ENCODE peak calls at places on chromosomes 5 and 9, in ten cellular contexts. One of them, this sample, is unnamed.

GRCh38 chr9:13139641-13140171 is 139.8 kb downstream of the MPDZ start:
- DNase-seq in colonic mucosa: no peak
- DNase-seq in amniotic epithelial cell: peak; percentile 90
- DNase-seq in frontal cortex: no peak
- DNase-seq in stimulated activated CD4-positive, alpha-beta T cell treated with anti-CD3 and anti-CD28 coated beads, TNF-alpha, amount 100 ng/mL, for 4 hours: no peak
- DNase-seq in C1 segment of cervical spinal cord: peak; percentile 26
- DNase-seq in left lung: no peak
- DNase-seq in RWPE1: peak; percentile 27
- DNase-seq in activated gamma-delta T cell treated with Interleukin-2 at 50 U/mL for 16 hours: no peak
- DNase-seq in body of pancreas: no peak
- DNase-seq in this sample: peak; percentile 95

GRCh38 chr5:56698463-56699381 is 116.6 kb upstream of the MAP3K1 start:
- DNase-seq in colonic mucosa: no peak
- DNase-seq in amniotic epithelial cell: no peak
- DNase-seq in frontal cortex: no peak
- DNase-seq in stimulated activated CD4-positive, alpha-beta T cell treated with anti-CD3 and anti-CD28 coated beads, TNF-alpha, amount 100 ng/mL, for 4 hours: no peak
- DNase-seq in C1 segment of cervical spinal cord: no peak
- DNase-seq in left lung: no peak
- DNase-seq in RWPE1: no peak
- DNase-seq in activated gamma-delta T cell treated with Interleukin-2 at 50 U/mL for 16 hours: no peak
- DNase-seq in body of pancreas: no peak
- DNase-seq in this sample: peak; percentile 57

GRCh38 chr9:75890541-75891276 is at the start of gene PCSK5:
- DNase-seq in colonic mucosa: peak; percentile 96
- DNase-seq in amniotic epithelial cell: peak; percentile 94
- DNase-seq in frontal cortex: peak; percentile 87
- DNase-seq in stimulated activated CD4-positive, alpha-beta T cell treated with anti-CD3 and anti-CD28 coated beads, TNF-alpha, amount 100 ng/mL, for 4 hours: peak; percentile 64
- DNase-seq in C1 segment of cervical spinal cord: peak; percentile 85
- DNase-seq in left lung: peak; percentile 94
- DNase-seq in RWPE1: peak; percentile 89
- DNase-seq in activated gamma-delta T cell treated with Interleukin-2 at 50 U/mL for 16 hours: peak; percentile 71
- DNase-seq in body of pancreas: peak; percentile 90
- DNase-seq in this sample: peak; percentile 97

GRCh38 chr9:19161257-19162025 is 34.1 kb upstream of the PLIN2 start:
- DNase-seq in colonic mucosa: peak; percentile 67
- DNase-seq in amniotic epithelial cell: peak; percentile 100
- DNase-seq in frontal cortex: no peak
- DNase-seq in stimulated activated CD4-positive, alpha-beta T cell treated with anti-CD3 and anti-CD28 coated beads, TNF-alpha, amount 100 ng/mL, for 4 hours: peak; percentile 10
- DNase-seq in C1 segment of cervical spinal cord: no peak
- DNase-seq in left lung: no peak
- DNase-seq in RWPE1: peak; percentile 79
- DNase-seq in activated gamma-delta T cell treated with Interleukin-2 at 50 U/mL for 16 hours: peak; percentile 33
- DNase-seq in body of pancreas: no peak
- DNase-seq in this sample: peak; percentile 99

GRCh38 chr5:122498163-122498562 is 186.1 kb downstream of the SNCAIP start:
- DNase-seq in colonic mucosa: no peak
- DNase-seq in amniotic epithelial cell: no peak
- DNase-seq in frontal cortex: peak; percentile 14
- DNase-seq in stimulated activated CD4-positive, alpha-beta T cell treated with anti-CD3 and anti-CD28 coated beads, TNF-alpha, amount 100 ng/mL, for 4 hours: no peak
- DNase-seq in C1 segment of cervical spinal cord: no peak
- DNase-seq in left lung: no peak
- DNase-seq in RWPE1: no peak
- DNase-seq in activated gamma-delta T cell treated with Interleukin-2 at 50 U/mL for 16 hours: no peak
- DNase-seq in body of pancreas: no peak
- DNase-seq in this sample: peak; percentile 22

GRCh38 chr9:127388037-127388855 is 8.7 kb upstream of the SLC2A8 start:
- DNase-seq in colonic mucosa: peak; percentile 80
- DNase-seq in amniotic epithelial cell: peak; percentile 99
- DNase-seq in frontal cortex: no peak
- DNase-seq in stimulated activated CD4-positive, alpha-beta T cell treated with anti-CD3 and anti-CD28 coated beads, TNF-alpha, amount 100 ng/mL, for 4 hours: peak; percentile 78
- DNase-seq in C1 segment of cervical spinal cord: no peak
- DNase-seq in left lung: no peak
- DNase-seq in RWPE1: peak; percentile 97
- DNase-seq in activated gamma-delta T cell treated with Interleukin-2 at 50 U/mL for 16 hours: peak; percentile 82
- DNase-seq in body of pancreas: no peak
- DNase-seq in this sample: peak; percentile 99

GRCh38 chr9:135241381-135242380 is 154.2 kb downstream of the OLFM1 start:
- DNase-seq in colonic mucosa: no peak
- DNase-seq in amniotic epithelial cell: no peak
- DNase-seq in frontal cortex: no peak
- DNase-seq in stimulated activated CD4-positive, alpha-beta T cell treated with anti-CD3 and anti-CD28 coated beads, TNF-alpha, amount 100 ng/mL, for 4 hours: no peak
- DNase-seq in C1 segment of cervical spinal cord: no peak
- DNase-seq in left lung: peak; percentile 53
- DNase-seq in RWPE1: peak; percentile 65
- DNase-seq in activated gamma-delta T cell treated with Interleukin-2 at 50 U/mL for 16 hours: no peak
- DNase-seq in body of pancreas: no peak
- DNase-seq in this sample: no peak

GRCh38 chr9:73577867-73578266 is 426.2 kb downstream of the ANXA1 start:
- DNase-seq in colonic mucosa: no peak
- DNase-seq in amniotic epithelial cell: peak; percentile 76
- DNase-seq in frontal cortex: no peak
- DNase-seq in stimulated activated CD4-positive, alpha-beta T cell treated with anti-CD3 and anti-CD28 coated beads, TNF-alpha, amount 100 ng/mL, for 4 hours: no peak
- DNase-seq in C1 segment of cervical spinal cord: no peak
- DNase-seq in left lung: no peak
- DNase-seq in RWPE1: peak; percentile 9
- DNase-seq in activated gamma-delta T cell treated with Interleukin-2 at 50 U/mL for 16 hours: no peak
- DNase-seq in body of pancreas: no peak
- DNase-seq in this sample: peak; percentile 85

GRCh38 chr5:61176631-61177030 is 14.4 kb upstream of the SMIM15 start:
- DNase-seq in colonic mucosa: no peak
- DNase-seq in amniotic epithelial cell: no peak
- DNase-seq in frontal cortex: no peak
- DNase-seq in stimulated activated CD4-positive, alpha-beta T cell treated with anti-CD3 and anti-CD28 coated beads, TNF-alpha, amount 100 ng/mL, for 4 hours: no peak
- DNase-seq in C1 segment of cervical spinal cord: no peak
- DNase-seq in left lung: no peak
- DNase-seq in RWPE1: no peak
- DNase-seq in activated gamma-delta T cell treated with Interleukin-2 at 50 U/mL for 16 hours: no peak
- DNase-seq in body of pancreas: no peak
- DNase-seq in this sample: no peak

This sample was measured in choroid plexus epithelial cell.